ENCODE peak calls at places on chromosomes 11 and 22, in six cellular contexts. L is EH; Z is head of caudate nucleus; A is stimulated activated CD8-positive, alpha-beta memory T cell treated with anti-CD3 and anti-CD28 coated beads, Interleukin-15, amount 100 ng/mL, for 24 hours; G is NCI-H2081; Y is GM10248. Q is an unnamed sample.

GRCh38 chr11:61331636-61332035 is 1.3 kb downstream of the DDB1 start:
- DNase-seq in L (no peak), Z (no peak), A (no peak), G (no peak), Y (no peak), Q (no peak)

GRCh38 chr11:111935331-111936044 is 1.7 kb upstream of the DIXDC1 start:
- DNase-seq in L (no peak), Z (no peak), A (no peak), G (no peak), Y (no peak), Q (no peak)

GRCh38 chr11:121557348-121557747 is 104.6 kb upstream of the SORL1-AS1 start:
- DNase-seq in L (no peak), Z (no peak), A (no peak), G (no peak), Y (peak), Q (no peak)

GRCh38 chr11:113376156-113376555 is 11.4 kb upstream of the ANKK1 start:
- DNase-seq in L (no peak), Z (no peak), A (no peak), G (no peak), Y (no peak), Q (no peak)

GRCh38 chr22:17910561-17911311 is 113.6 kb downstream of the MICAL3 start:
- DNase-seq in L (peak), Z (peak), A (no peak), G (no peak), Y (no peak), Q (no peak)

GRCh38 chr11:93983542-93984204 is 37.5 kb upstream of the HEPHL1 start:
- DNase-seq in L (no peak), Z (no peak), A (no peak), G (no peak), Y (no peak), Q (no peak)

GRCh38 chr22:35997438-35997837 is 31.2 kb downstream of the RBFOX2 start:
- DNase-seq in L (peak), Z (no peak), A (no peak), G (no peak), Y (no peak), Q (no peak)

GRCh38 chr11:28815110-28815509 is 706.9 kb downstream of the METTL15 start:
- DNase-seq in L (no peak), Z (no peak), A (no peak), G (no peak), Y (no peak), Q (no peak)

GRCh38 chr11:65575568-65576231 is at the start of gene EHBP1L1:
- DNase-seq in L (peak), Z (peak), A (peak), G (peak), Y (peak), Q (no peak)

GRCh38 chr22:17744430-17744829 is 29.8 kb downstream of the BID start:
- DNase-seq in L (no peak), Z (no peak), A (no peak), G (no peak), Y (no peak), Q (no peak)

GRCh38 chr22:22429374-22430108 is 79.0 kb downstream of the ZNF280B start:
- DNase-seq in L (no peak), Z (no peak), A (no peak), G (no peak), Y (no peak), Q (no peak)

GRCh38 chr11:8332196-8332595 is 68.5 kb upstream of the LMO1 start:
- DNase-seq in L (no peak), Z (no peak), A (no peak), G (no peak), Y (peak), Q (no peak)

GRCh38 chr11:107018902-107019493 is 722 bp upstream of the GUCY1A2 start:
- DNase-seq in L (peak), Z (peak), A (no peak), G (no peak), Y (peak), Q (no peak)

GRCh38 chr11:72328366-72329224 is 84.6 kb upstream of the PHOX2A start:
- DNase-seq in L (peak), Z (no peak), A (no peak), G (no peak), Y (no peak), Q (no peak)

GRCh38 chr11:27174026-27174425 is 133.4 kb downstream of the BBOX1 start:
- DNase-seq in L (no peak), Z (no peak), A (no peak), G (no peak), Y (no peak), Q (peak)

GRCh38 chr22:24107668-24108067 is 73.6 kb upstream of the SUSD2 start:
- DNase-seq in L (peak), Z (peak), A (no peak), G (no peak), Y (no peak), Q (no peak)

GRCh38 chr22:38871360-38872171 is 450 bp downstream of the CBX6 start:
- DNase-seq in L (peak), Z (peak), A (no peak), G (no peak), Y (no peak), Q (no peak)

GRCh38 chr11:70698871-70699270 is 300.5 kb downstream of the CTTN start:
- DNase-seq in L (no peak), Z (no peak), A (no peak), G (no peak), Y (no peak), Q (no peak)

GRCh38 chr11:64934765-64935633 is 694 bp downstream of the GPHA2 start:
- DNase-seq in L (no peak), Z (no peak), A (no peak), G (no peak), Y (no peak), Q (no peak)

GRCh38 chr11:109132539-109132938 is 289.5 kb upstream of the C11orf87 start:
- DNase-seq in L (no peak), Z (no peak), A (no peak), G (no peak), Y (no peak), Q (no peak)

GRCh38 chr11:612201-612960 is 3.4 kb downstream of the IRF7 start:
- DNase-seq in L (peak), Z (no peak), A (no peak), G (no peak), Y (no peak), Q (no peak)

GRCh38 chr22:49930128-49930527 is 11.7 kb downstream of the CRELD2 start:
- DNase-seq in L (no peak), Z (no peak), A (no peak), G (no peak), Y (no peak), Q (no peak)

GRCh38 chr11:125364085-125364822 is 131.8 kb downstream of the FEZ1 start:
- DNase-seq in L (peak), Z (no peak), A (no peak), G (no peak), Y (no peak), Q (no peak)

GRCh38 chr11:116874251-116874650 is 36.8 kb upstream of the APOA1 start:
- DNase-seq in L (peak), Z (no peak), A (no peak), G (no peak), Y (no peak), Q (no peak)

Q was measured in NCI-H748 treated with DMSO at 0.1 percent for 48 hours.